ENCODE peak calls at places on chromosomes 1 and 21, in six cellular contexts. One of them, this sample, is unnamed.

GRCh38 chr1:182588460-182589396 is at the start of gene RNASEL:
- DNase-seq in breast epithelium: peak; percentile 69
- DNase-seq in IMR-90: peak; percentile 77
- DNase-seq in right lobe of liver: peak; percentile 62
- DNase-seq in uterus: peak; percentile 78
- DNase-seq in tibial artery: peak; percentile 87
- DNase-seq in this sample: peak; percentile 44

GRCh38 chr1:22913421-22913820 is 59.2 kb downstream of the LACTBL1 start:
- DNase-seq in right lobe of liver: no peak
- DNase-seq in IMR-90: no peak
- DNase-seq in breast epithelium: no peak
- DNase-seq in uterus: no peak
- DNase-seq in tibial artery: no peak
- DNase-seq in this sample: no peak

GRCh38 chr1:64100791-64101190 is 102.6 kb upstream of the UBE2U start:
- DNase-seq in tibial artery: no peak
- DNase-seq in IMR-90: peak; percentile 55
- DNase-seq in right lobe of liver: no peak
- DNase-seq in breast epithelium: no peak
- DNase-seq in uterus: no peak
- DNase-seq in this sample: no peak

GRCh38 chr1:192732787-192733186 is 76.1 kb upstream of the RGS2 start:
- DNase-seq in breast epithelium: no peak
- DNase-seq in IMR-90: no peak
- DNase-seq in uterus: no peak
- DNase-seq in tibial artery: no peak
- DNase-seq in right lobe of liver: no peak
- DNase-seq in this sample: no peak

GRCh38 chr21:35349378-35350080 is 300.4 kb upstream of the RUNX1 start:
- DNase-seq in tibial artery: no peak
- DNase-seq in right lobe of liver: no peak
- DNase-seq in IMR-90: peak; percentile 71
- DNase-seq in uterus: no peak
- DNase-seq in breast epithelium: no peak
- DNase-seq in this sample: no peak

GRCh38 chr21:31554511-31555022 is 104.9 kb upstream of the SOD1 start:
- DNase-seq in tibial artery: no peak
- DNase-seq in uterus: no peak
- DNase-seq in breast epithelium: no peak
- DNase-seq in right lobe of liver: no peak
- DNase-seq in IMR-90: peak; percentile 5
- DNase-seq in this sample: no peak

GRCh38 chr1:2055911-2056575 is 5.8 kb downstream of the PRKCZ start:
- DNase-seq in IMR-90: no peak
- DNase-seq in right lobe of liver: no peak
- DNase-seq in tibial artery: no peak
- DNase-seq in uterus: no peak
- DNase-seq in breast epithelium: no peak
- DNase-seq in this sample: no peak

GRCh38 chr1:92837062-92837461 is 5.2 kb downstream of the RPL5 start:
- DNase-seq in breast epithelium: no peak
- DNase-seq in tibial artery: no peak
- DNase-seq in right lobe of liver: no peak
- DNase-seq in IMR-90: peak; percentile 34
- DNase-seq in uterus: no peak
- DNase-seq in this sample: no peak

GRCh38 chr1:53368314-53369033 is 40.6 kb upstream of the LRP8 start:
- DNase-seq in breast epithelium: peak; percentile 43
- DNase-seq in uterus: no peak
- DNase-seq in IMR-90: no peak
- DNase-seq in tibial artery: peak; percentile 58
- DNase-seq in right lobe of liver: peak; percentile 45
- DNase-seq in this sample: no peak

GRCh38 chr1:181160322-181160721 is 71.8 kb downstream of the IER5 start:
- DNase-seq in breast epithelium: no peak
- DNase-seq in IMR-90: no peak
- DNase-seq in tibial artery: no peak
- DNase-seq in uterus: no peak
- DNase-seq in right lobe of liver: no peak
- DNase-seq in this sample: no peak
- H3K9me3 ChIP-seq in breast epithelium: peaks cover 18% of the 10 kb centered on the region
- H3K9me3 ChIP-seq in IMR-90: peaks cover 8% of the 10 kb centered on the region
- H3K9me3 ChIP-seq in tibial artery: peaks cover 16% of the 10 kb centered on the region
- H3K9me3 ChIP-seq in uterus: no peaks in the 10 kb centered on the region
- H3K9me3 ChIP-seq in right lobe of liver: no peaks in the 10 kb centered on the region
- H3K9me3 ChIP-seq in this sample: peaks cover 8% of the 10 kb centered on the region

GRCh38 chr1:19445417-19446342 is 39.7 kb downstream of the CAPZB start:
- DNase-seq in tibial artery: no peak
- DNase-seq in breast epithelium: no peak
- DNase-seq in IMR-90: no peak
- DNase-seq in right lobe of liver: peak; percentile 85
- DNase-seq in uterus: no peak
- DNase-seq in this sample: no peak
- H3K4me1 ChIP-seq in tibial artery: peaks cover 99% of the 10 kb centered on the region
- H3K4me1 ChIP-seq in breast epithelium: peaks cover 18% of the 10 kb centered on the region
- H3K4me1 ChIP-seq in IMR-90: peaks cover 48% of the 10 kb centered on the region
- H3K4me1 ChIP-seq in right lobe of liver: peaks cover 26% of the 10 kb centered on the region
- H3K4me1 ChIP-seq in uterus: peaks cover 48% of the 10 kb centered on the region
- H3K4me1 ChIP-seq in this sample: peaks cover 25% of the 10 kb centered on the region

DNA sequence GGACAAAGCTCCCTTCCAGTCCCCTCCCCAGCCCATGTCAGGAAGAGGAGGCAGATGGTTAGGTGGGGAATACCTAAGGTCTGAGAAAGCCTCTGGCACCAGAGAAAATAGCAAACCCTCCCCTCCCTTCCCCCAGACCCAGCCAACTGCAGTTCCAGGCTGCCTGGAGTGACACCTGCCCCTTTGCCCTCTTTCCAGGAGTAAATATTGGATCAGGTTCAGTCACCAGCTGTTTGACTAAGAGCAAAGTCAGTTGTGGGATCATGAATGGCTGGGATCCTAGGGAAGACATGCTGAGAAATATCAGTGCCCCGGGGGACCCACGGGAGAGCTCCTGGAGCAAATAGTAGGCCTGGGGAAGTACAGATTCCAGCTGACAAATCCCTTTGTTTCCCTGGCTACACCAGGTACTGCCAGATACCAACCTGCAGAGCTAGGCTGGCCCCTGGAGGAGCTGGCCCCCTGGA is 12.2 kb upstream of the CDK18 start:
- DNase-seq in right lobe of liver: no peak
- DNase-seq in IMR-90: no peak
- DNase-seq in uterus: no peak
- DNase-seq in tibial artery: no peak
- DNase-seq in breast epithelium: no peak
- DNase-seq in this sample: no peak
- H3K27me3 ChIP-seq in right lobe of liver: no peaks in the 10 kb centered on the region
- H3K27me3 ChIP-seq in IMR-90: peaks cover 47% of the 10 kb centered on the region
- H3K27me3 ChIP-seq in uterus: no peaks in the 10 kb centered on the region
- H3K27me3 ChIP-seq in tibial artery: no peaks in the 10 kb centered on the region
- H3K27me3 ChIP-seq in breast epithelium: no peaks in the 10 kb centered on the region
- H3K27me3 ChIP-seq in this sample: peaks cover 18% of the 10 kb centered on the region

GRCh38 chr1:172954476-172955150 is 96.1 kb downstream of the TNFSF18 start:
- DNase-seq in IMR-90: no peak
- DNase-seq in right lobe of liver: no peak
- DNase-seq in uterus: no peak
- DNase-seq in tibial artery: no peak
- DNase-seq in breast epithelium: no peak
- DNase-seq in this sample: no peak
- H3K9me3 ChIP-seq in IMR-90: no peaks in the 10 kb centered on the region
- H3K9me3 ChIP-seq in right lobe of liver: no peaks in the 10 kb centered on the region
- H3K9me3 ChIP-seq in uterus: no peaks in the 10 kb centered on the region
- H3K9me3 ChIP-seq in tibial artery: no peaks in the 10 kb centered on the region
- H3K9me3 ChIP-seq in breast epithelium: no peaks in the 10 kb centered on the region
- H3K9me3 ChIP-seq in this sample: no peaks in the 10 kb centered on the region

GRCh38 chr1:234478481-234479309 is at the start of gene TARBP1:
- DNase-seq in right lobe of liver: peak; percentile 75
- DNase-seq in IMR-90: peak; percentile 78
- DNase-seq in uterus: peak; percentile 33
- DNase-seq in breast epithelium: peak; percentile 66
- DNase-seq in tibial artery: peak; percentile 75
- DNase-seq in this sample: peak; percentile 36
- H3K4me1 ChIP-seq in right lobe of liver: peaks cover 10% of the 10 kb centered on the region
- H3K4me1 ChIP-seq in IMR-90: peaks cover 8% of the 10 kb centered on the region
- H3K4me1 ChIP-seq in uterus: no peaks in the 10 kb centered on the region
- H3K4me1 ChIP-seq in breast epithelium: no peaks in the 10 kb centered on the region
- H3K4me1 ChIP-seq in tibial artery: peaks cover 6% of the 10 kb centered on the region
- H3K4me1 ChIP-seq in this sample: no peaks in the 10 kb centered on the region

DNA sequence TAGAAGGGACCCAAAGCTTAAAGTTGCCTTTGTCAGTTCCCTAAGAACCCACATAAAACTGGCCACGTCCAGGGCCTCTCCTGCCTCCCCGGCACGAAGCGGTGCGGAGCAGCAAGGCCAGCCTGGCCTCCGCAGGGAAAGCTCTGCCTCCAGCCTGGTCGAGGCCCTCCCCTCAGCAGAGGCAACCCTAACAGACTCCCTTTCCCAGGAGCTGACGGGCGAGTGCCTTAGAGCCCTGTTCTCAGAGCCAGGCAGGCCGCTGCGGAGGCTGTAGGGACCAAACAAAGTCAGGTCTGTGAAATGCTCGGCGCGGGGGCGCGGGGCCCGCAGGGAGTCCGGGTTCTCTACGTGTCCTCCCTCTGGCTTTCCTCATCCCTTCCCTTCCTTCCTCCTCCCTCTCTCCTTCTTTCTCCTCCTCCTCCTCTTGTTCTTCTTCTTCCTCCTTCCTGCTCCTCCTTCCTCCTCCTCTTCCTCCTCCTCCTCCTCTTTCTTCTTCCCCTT is 40.7 kb downstream of the RIPK4 start:
- DNase-seq in right lobe of liver: no peak
- DNase-seq in IMR-90: no peak
- DNase-seq in tibial artery: no peak
- DNase-seq in breast epithelium: no peak
- DNase-seq in uterus: no peak
- DNase-seq in this sample: no peak
- H3K27me3 ChIP-seq in right lobe of liver: no peaks in the 10 kb centered on the region
- H3K27me3 ChIP-seq in IMR-90: peaks cover 15% of the 10 kb centered on the region
- H3K27me3 ChIP-seq in tibial artery: no peaks in the 10 kb centered on the region
- H3K27me3 ChIP-seq in breast epithelium: no peaks in the 10 kb centered on the region
- H3K27me3 ChIP-seq in uterus: no peaks in the 10 kb centered on the region
- H3K27me3 ChIP-seq in this sample: peaks cover 4% of the 10 kb centered on the region

GRCh38 chr21:40425981-40426380 is 421.0 kb downstream of the DSCAM start:
- DNase-seq in right lobe of liver: no peak
- DNase-seq in IMR-90: no peak
- DNase-seq in uterus: no peak
- DNase-seq in breast epithelium: no peak
- DNase-seq in tibial artery: no peak
- DNase-seq in this sample: no peak
- H3K9me3 ChIP-seq in right lobe of liver: no peaks in the 10 kb centered on the region
- H3K9me3 ChIP-seq in IMR-90: peaks cover 26% of the 10 kb centered on the region
- H3K9me3 ChIP-seq in uterus: no peaks in the 10 kb centered on the region
- H3K9me3 ChIP-seq in breast epithelium: no peaks in the 10 kb centered on the region
- H3K9me3 ChIP-seq in tibial artery: no peaks in the 10 kb centered on the region
- H3K9me3 ChIP-seq in this sample: no peaks in the 10 kb centered on the region

GRCh38 chr1:97907886-97908285 is 12.9 kb downstream of the DPYD start:
- DNase-seq in tibial artery: no peak
- DNase-seq in breast epithelium: no peak
- DNase-seq in IMR-90: no peak
- DNase-seq in right lobe of liver: no peak
- DNase-seq in uterus: no peak
- DNase-seq in this sample: no peak
- H3K4me1 ChIP-seq in tibial artery: peaks cover 28% of the 10 kb centered on the region
- H3K4me1 ChIP-seq in breast epithelium: peaks cover 9% of the 10 kb centered on the region
- H3K4me1 ChIP-seq in IMR-90: peaks cover 2% of the 10 kb centered on the region
- H3K4me1 ChIP-seq in right lobe of liver: peaks cover 19% of the 10 kb centered on the region
- H3K4me1 ChIP-seq in uterus: no peaks in the 10 kb centered on the region
- H3K4me1 ChIP-seq in this sample: peaks cover 8% of the 10 kb centered on the region

This sample was measured in effector memory CD4-positive, alpha-beta T cell.